ENCODE peak calls at places on chromosomes 13 and 19, in six cellular contexts. B, H, K, T, S and Z are unnamed samples.

GRCh38 chr13:27534108-27534975 is 84.0 kb upstream of the MTIF3 start:
- DNase-seq in B (no peak), H (no peak), K (no peak), T (no peak), S (no peak), Z (no peak)

GRCh38 chr13:42751693-42752092 is 29.7 kb upstream of the FAM216B start:
- DNase-seq in B (no peak), H (no peak), K (no peak), T (no peak), S (no peak), Z (no peak)

GRCh38 chr13:39051157-39051556 is 12.9 kb downstream of the NHLRC3 start:
- DNase-seq in B (peak), H (peak), K (no peak), T (no peak), S (no peak), Z (peak)

GRCh38 chr13:99380921-99381645 is 73.9 kb upstream of the GPR183 start:
- DNase-seq in B (no peak), H (no peak), K (no peak), T (no peak), S (no peak), Z (no peak)

GRCh38 chr13:34816118-34816517 is 126.0 kb upstream of the NBEA start:
- DNase-seq in B (no peak), H (no peak), K (no peak), T (no peak), S (no peak), Z (no peak)

GRCh38 chr19:30353394-30353793 is 18.8 kb upstream of the ZNF536 start:
- DNase-seq in B (no peak), H (no peak), K (no peak), T (no peak), S (no peak), Z (no peak)

GRCh38 chr19:19661675-19662251 is 1.7 kb downstream of the ATP13A1 start:
- DNase-seq in B (no peak), H (no peak), K (no peak), T (no peak), S (no peak), Z (no peak)

GRCh38 chr13:24541127-24541475 is 28.5 kb upstream of the PARP4 start:
- DNase-seq in B (no peak), H (no peak), K (no peak), T (no peak), S (no peak), Z (no peak)

GRCh38 chr13:73069206-73069815 is 10.5 kb downstream of the KLF5 start:
- DNase-seq in B (no peak), H (no peak), K (no peak), T (no peak), S (no peak), Z (no peak)

GRCh38 chr19:38248421-38248820 is 7.8 kb downstream of the PPP1R14A start:
- DNase-seq in B (no peak), H (no peak), K (no peak), T (no peak), S (no peak), Z (no peak)

GRCh38 chr19:57850553-57851017 is 926 bp downstream of the ZNF587 start:
- DNase-seq in B (no peak), H (no peak), K (no peak), T (peak), S (no peak), Z (no peak)

GRCh38 chr19:14072535-14073231 is at the start of gene MISP3:
- DNase-seq in B (no peak), H (no peak), K (no peak), T (peak), S (no peak), Z (no peak)

GRCh38 chr13:24036115-24036514 is 124.4 kb upstream of the SPATA13 start:
- DNase-seq in B (no peak), H (peak), K (no peak), T (no peak), S (no peak), Z (no peak)

GRCh38 chr19:52227980-52228379 is 38.1 kb downstream of the PPP2R1A start:
- DNase-seq in B (no peak), H (no peak), K (no peak), T (no peak), S (no peak), Z (no peak)

GRCh38 chr19:5621311-5621944 is 1.1 kb downstream of the SAFB2 start:
- DNase-seq in B (no peak), H (no peak), K (no peak), T (no peak), S (no peak), Z (no peak)

GRCh38 chr19:56133858-56134654 is 7.0 kb upstream of the ZNF444 start:
- DNase-seq in B (no peak), H (no peak), K (no peak), T (no peak), S (no peak), Z (no peak)

GRCh38 chr13:97559981-97560380 is 126.0 kb downstream of the RAP2A start:
- DNase-seq in B (no peak), H (no peak), K (no peak), T (no peak), S (peak), Z (no peak)

GRCh38 chr13:110964229-110965037 is 49.6 kb upstream of the ANKRD10 start:
- DNase-seq in B (no peak), H (no peak), K (no peak), T (no peak), S (no peak), Z (no peak)

GRCh38 chr13:37225414-37226047 is 120.1 kb upstream of the CSNK1A1L start:
- DNase-seq in B (no peak), H (peak), K (no peak), T (no peak), S (no peak), Z (no peak)

GRCh38 chr13:40539954-40540706 is 126.3 kb downstream of the FOXO1 start:
- DNase-seq in B (peak), H (peak), K (no peak), T (peak), S (no peak), Z (peak)

GRCh38 chr13:55307909-55308308 is 1832.8 kb upstream of the PRR20A start:
- DNase-seq in B (no peak), H (no peak), K (no peak), T (no peak), S (no peak), Z (no peak)

GRCh38 chr13:76812206-76812882 is 73.9 kb downstream of the KCTD12 start:
- DNase-seq in B (no peak), H (peak), K (no peak), T (no peak), S (no peak), Z (no peak)

GRCh38 chr19:43934985-43935708 is at the start of gene ZNF45:
- DNase-seq in B (peak), H (peak), K (peak), T (peak), S (peak), Z (peak)

GRCh38 chr13:75329723-75330122 is 152.2 kb downstream of the TBC1D4 start:
- DNase-seq in B (peak), H (no peak), K (no peak), T (no peak), S (no peak), Z (no peak)

GRCh38 chr19:32397736-32398135 is 7.8 kb upstream of the DPY19L3 start:
- DNase-seq in B (no peak), H (peak), K (no peak), T (no peak), S (no peak), Z (no peak)

GRCh38 chr13:87680298-87680697 is 9.1 kb downstream of the SLITRK5 start:
- DNase-seq in B (no peak), H (no peak), K (no peak), T (peak), S (no peak), Z (no peak)